ENCODE peak calls at places on chromosomes 3 and 15, in five cellular contexts. One of them, this sample, is unnamed.

GRCh38 chr15:68608206-68608843 is 29.5 kb downstream of the CORO2B start:
- DNase-seq in HFF-Myc: no peak
- DNase-seq in keratinocyte: no peak
- DNase-seq in memory B cell: no peak
- DNase-seq in activated T-helper 1 cell treated with anti-CD3 and anti-CD28 coated beads, Interleukin-2, amount 50 U/mL, for 16 hours: no peak
- DNase-seq in this sample: no peak

GRCh38 chr15:78950906-78951840 is 6.3 kb upstream of the CTSH start:
- DNase-seq in memory B cell: no peak
- DNase-seq in activated T-helper 1 cell treated with anti-CD3 and anti-CD28 coated beads, Interleukin-2, amount 50 U/mL, for 16 hours: no peak
- DNase-seq in HFF-Myc: no peak
- DNase-seq in keratinocyte: no peak
- DNase-seq in this sample: no peak

GRCh38 chr15:33985287-33985686 is 17.0 kb downstream of the CHRM5 start:
- DNase-seq in memory B cell: no peak
- DNase-seq in activated T-helper 1 cell treated with anti-CD3 and anti-CD28 coated beads, Interleukin-2, amount 50 U/mL, for 16 hours: no peak
- DNase-seq in keratinocyte: no peak
- DNase-seq in HFF-Myc: no peak
- DNase-seq in this sample: no peak

GRCh38 chr3:15810702-15811101 is 12.9 kb upstream of the ANKRD28 start:
- DNase-seq in HFF-Myc: no peak
- DNase-seq in keratinocyte: no peak
- DNase-seq in activated T-helper 1 cell treated with anti-CD3 and anti-CD28 coated beads, Interleukin-2, amount 50 U/mL, for 16 hours: no peak
- DNase-seq in memory B cell: no peak
- DNase-seq in this sample: no peak

GRCh38 chr3:101848326-101848725 is 988 bp upstream of the NFKBIZ start:
- DNase-seq in activated T-helper 1 cell treated with anti-CD3 and anti-CD28 coated beads, Interleukin-2, amount 50 U/mL, for 16 hours: no peak
- DNase-seq in HFF-Myc: no peak
- DNase-seq in keratinocyte: no peak
- DNase-seq in memory B cell: no peak
- DNase-seq in this sample: no peak

GRCh38 chr3:142595581-142595950 is 627 bp upstream of the PLS1 start:
- DNase-seq in activated T-helper 1 cell treated with anti-CD3 and anti-CD28 coated beads, Interleukin-2, amount 50 U/mL, for 16 hours: no peak
- DNase-seq in HFF-Myc: peak
- DNase-seq in memory B cell: no peak
- DNase-seq in keratinocyte: peak
- DNase-seq in this sample: no peak

GRCh38 chr3:56347219-56347871 is 120.9 kb downstream of the ERC2 start:
- DNase-seq in memory B cell: no peak
- DNase-seq in activated T-helper 1 cell treated with anti-CD3 and anti-CD28 coated beads, Interleukin-2, amount 50 U/mL, for 16 hours: no peak
- DNase-seq in HFF-Myc: no peak
- DNase-seq in keratinocyte: no peak
- DNase-seq in this sample: no peak

GRCh38 chr15:57703387-57703786 is 3.1 kb upstream of the POLR2M start:
- DNase-seq in activated T-helper 1 cell treated with anti-CD3 and anti-CD28 coated beads, Interleukin-2, amount 50 U/mL, for 16 hours: no peak
- DNase-seq in HFF-Myc: peak
- DNase-seq in keratinocyte: no peak
- DNase-seq in memory B cell: no peak
- DNase-seq in this sample: no peak

GRCh38 chr3:24678441-24678865 is 183.8 kb upstream of the THRB start:
- DNase-seq in memory B cell: no peak
- DNase-seq in keratinocyte: peak
- DNase-seq in activated T-helper 1 cell treated with anti-CD3 and anti-CD28 coated beads, Interleukin-2, amount 50 U/mL, for 16 hours: no peak
- DNase-seq in HFF-Myc: peak
- DNase-seq in this sample: no peak

GRCh38 chr3:186133980-186134379 is 25.1 kb upstream of the ETV5 start:
- DNase-seq in memory B cell: no peak
- DNase-seq in activated T-helper 1 cell treated with anti-CD3 and anti-CD28 coated beads, Interleukin-2, amount 50 U/mL, for 16 hours: no peak
- DNase-seq in HFF-Myc: no peak
- DNase-seq in keratinocyte: no peak
- DNase-seq in this sample: no peak

GRCh38 chr3:131900891-131901290 is 133.9 kb downstream of the CPNE4 start:
- DNase-seq in keratinocyte: no peak
- DNase-seq in memory B cell: no peak
- DNase-seq in HFF-Myc: no peak
- DNase-seq in activated T-helper 1 cell treated with anti-CD3 and anti-CD28 coated beads, Interleukin-2, amount 50 U/mL, for 16 hours: no peak
- DNase-seq in this sample: no peak

GRCh38 chr3:54999159-54999558 is 71.3 kb upstream of the LRTM1 start:
- DNase-seq in memory B cell: no peak
- DNase-seq in activated T-helper 1 cell treated with anti-CD3 and anti-CD28 coated beads, Interleukin-2, amount 50 U/mL, for 16 hours: no peak
- DNase-seq in HFF-Myc: peak
- DNase-seq in keratinocyte: peak
- DNase-seq in this sample: no peak

GRCh38 chr3:23183731-23184130 is 19.4 kb upstream of the UBE2E2 start:
- DNase-seq in keratinocyte: no peak
- DNase-seq in HFF-Myc: peak
- DNase-seq in activated T-helper 1 cell treated with anti-CD3 and anti-CD28 coated beads, Interleukin-2, amount 50 U/mL, for 16 hours: no peak
- DNase-seq in memory B cell: no peak
- DNase-seq in this sample: no peak

GRCh38 chr15:25243800-25244097 is 195.1 kb downstream of the UBE3A start:
- DNase-seq in activated T-helper 1 cell treated with anti-CD3 and anti-CD28 coated beads, Interleukin-2, amount 50 U/mL, for 16 hours: no peak
- DNase-seq in HFF-Myc: no peak
- DNase-seq in keratinocyte: no peak
- DNase-seq in memory B cell: no peak
- DNase-seq in this sample: no peak

GRCh38 chr15:51104512-51104911 is 9.8 kb upstream of the TNFAIP8L3 start:
- DNase-seq in memory B cell: no peak
- DNase-seq in HFF-Myc: no peak
- DNase-seq in activated T-helper 1 cell treated with anti-CD3 and anti-CD28 coated beads, Interleukin-2, amount 50 U/mL, for 16 hours: no peak
- DNase-seq in keratinocyte: no peak
- DNase-seq in this sample: no peak

GRCh38 chr3:147613710-147614109 is 204.5 kb downstream of the ZIC1 start:
- DNase-seq in activated T-helper 1 cell treated with anti-CD3 and anti-CD28 coated beads, Interleukin-2, amount 50 U/mL, for 16 hours: no peak
- DNase-seq in memory B cell: no peak
- DNase-seq in keratinocyte: no peak
- DNase-seq in HFF-Myc: no peak
- DNase-seq in this sample: no peak

GRCh38 chr3:174101244-174101643 is 703.7 kb downstream of the NLGN1 start:
- DNase-seq in keratinocyte: no peak
- DNase-seq in memory B cell: no peak
- DNase-seq in activated T-helper 1 cell treated with anti-CD3 and anti-CD28 coated beads, Interleukin-2, amount 50 U/mL, for 16 hours: no peak
- DNase-seq in HFF-Myc: no peak
- DNase-seq in this sample: no peak

GRCh38 chr3:33355611-33356010 is 78.4 kb downstream of the FBXL2 start:
- DNase-seq in activated T-helper 1 cell treated with anti-CD3 and anti-CD28 coated beads, Interleukin-2, amount 50 U/mL, for 16 hours: no peak
- DNase-seq in keratinocyte: no peak
- DNase-seq in HFF-Myc: no peak
- DNase-seq in memory B cell: no peak
- DNase-seq in this sample: no peak

GRCh38 chr15:85615930-85616329 is 178.8 kb downstream of the KLHL25 start:
- DNase-seq in HFF-Myc: no peak
- DNase-seq in memory B cell: no peak
- DNase-seq in keratinocyte: no peak
- DNase-seq in activated T-helper 1 cell treated with anti-CD3 and anti-CD28 coated beads, Interleukin-2, amount 50 U/mL, for 16 hours: no peak
- DNase-seq in this sample: no peak

GRCh38 chr3:107938128-107938527 is 152.7 kb downstream of the CD47 start:
- DNase-seq in HFF-Myc: no peak
- DNase-seq in activated T-helper 1 cell treated with anti-CD3 and anti-CD28 coated beads, Interleukin-2, amount 50 U/mL, for 16 hours: no peak
- DNase-seq in keratinocyte: no peak
- DNase-seq in memory B cell: no peak
- DNase-seq in this sample: no peak

GRCh38 chr3:195147649-195148121 is 123.3 kb downstream of the XXYLT1 start:
- DNase-seq in memory B cell: peak
- DNase-seq in keratinocyte: no peak
- DNase-seq in activated T-helper 1 cell treated with anti-CD3 and anti-CD28 coated beads, Interleukin-2, amount 50 U/mL, for 16 hours: no peak
- DNase-seq in HFF-Myc: no peak
- DNase-seq in this sample: no peak

GRCh38 chr3:146577662-146578061 is 27.5 kb downstream of the PLSCR5 start:
- DNase-seq in HFF-Myc: no peak
- DNase-seq in keratinocyte: no peak
- DNase-seq in memory B cell: no peak
- DNase-seq in activated T-helper 1 cell treated with anti-CD3 and anti-CD28 coated beads, Interleukin-2, amount 50 U/mL, for 16 hours: no peak
- DNase-seq in this sample: no peak

GRCh38 chr15:44319385-44319784 is 30.9 kb downstream of the GOLM2 start:
- DNase-seq in HFF-Myc: no peak
- DNase-seq in keratinocyte: no peak
- DNase-seq in memory B cell: peak
- DNase-seq in activated T-helper 1 cell treated with anti-CD3 and anti-CD28 coated beads, Interleukin-2, amount 50 U/mL, for 16 hours: no peak
- DNase-seq in this sample: no peak

GRCh38 chr15:30859091-30859874 is 44.4 kb upstream of the FAN1 start:
- DNase-seq in HFF-Myc: no peak
- DNase-seq in keratinocyte: no peak
- DNase-seq in memory B cell: peak
- DNase-seq in activated T-helper 1 cell treated with anti-CD3 and anti-CD28 coated beads, Interleukin-2, amount 50 U/mL, for 16 hours: no peak
- DNase-seq in this sample: no peak

GRCh38 chr3:42043116-42043796 is 47.9 kb upstream of the TRAK1 start:
- DNase-seq in HFF-Myc: no peak
- DNase-seq in activated T-helper 1 cell treated with anti-CD3 and anti-CD28 coated beads, Interleukin-2, amount 50 U/mL, for 16 hours: no peak
- DNase-seq in keratinocyte: no peak
- DNase-seq in memory B cell: no peak
- DNase-seq in this sample: no peak

GRCh38 chr3:130857336-130858026 is 36.4 kb upstream of the ATP2C1 start:
- DNase-seq in keratinocyte: no peak
- DNase-seq in HFF-Myc: no peak
- DNase-seq in memory B cell: no peak
- DNase-seq in activated T-helper 1 cell treated with anti-CD3 and anti-CD28 coated beads, Interleukin-2, amount 50 U/mL, for 16 hours: no peak
- DNase-seq in this sample: no peak

GRCh38 chr15:79675982-79676381 is 220.8 kb downstream of the MTHFS start:
- DNase-seq in HFF-Myc: no peak
- DNase-seq in activated T-helper 1 cell treated with anti-CD3 and anti-CD28 coated beads, Interleukin-2, amount 50 U/mL, for 16 hours: no peak
- DNase-seq in keratinocyte: no peak
- DNase-seq in memory B cell: no peak
- DNase-seq in this sample: no peak

GRCh38 chr3:125613204-125613603 is 17.9 kb upstream of the OSBPL11 start:
- DNase-seq in keratinocyte: no peak
- DNase-seq in activated T-helper 1 cell treated with anti-CD3 and anti-CD28 coated beads, Interleukin-2, amount 50 U/mL, for 16 hours: no peak
- DNase-seq in HFF-Myc: no peak
- DNase-seq in memory B cell: no peak
- DNase-seq in this sample: no peak

This sample was measured in activated CD4-positive, CD25-positive, alpha-beta regulatory T cell.